ENCODE peak calls at places on chromosomes 1 and 21, in six cellular contexts. N, S, X, M, K and D are unnamed samples.

GRCh38 chr1:70034403-70034802 is 171.0 kb downstream of the LRRC40 start:
- DNase-seq in K (no peak), S (peak; percentile 47), N (peak; percentile 78), M (peak; percentile 13), X (peak; percentile 29), D (no peak)

GRCh38 chr1:96366516-96366915 is 355.1 kb upstream of the PTBP2 start:
- DNase-seq in X (no peak), S (no peak), N (no peak), K (no peak), M (no peak), D (no peak)

GRCh38 chr1:34101151-34101550 is 63.9 kb downstream of the CSMD2 start:
- DNase-seq in M (no peak), N (no peak), S (no peak), X (no peak), K (no peak), D (no peak)

GRCh38 chr1:26363549-26364448 is 8.8 kb downstream of the ZNF683 start:
- DNase-seq in X (peak; percentile 33), M (peak; percentile 71), N (peak; percentile 91), K (peak; percentile 50), S (peak; percentile 88), D (peak; percentile 16)

GRCh38 chr1:158999301-159000069 is 10.2 kb upstream of the IFI16 start:
- DNase-seq in K (peak; percentile 82), X (no peak), N (peak; percentile 96), M (no peak), S (no peak), D (no peak)

GRCh38 chr1:33575324-33575879 is 103.0 kb downstream of the ZSCAN20 start:
- DNase-seq in S (no peak), X (no peak), M (no peak), K (no peak), N (no peak), D (no peak)

GRCh38 chr1:15507278-15507677 is 16.7 kb downstream of the CASP9 start:
- DNase-seq in N (no peak), K (no peak), M (no peak), S (no peak), X (no peak), D (no peak)

GRCh38 chr21:34126269-34126668 is 52.9 kb downstream of the MRPS6 start:
- DNase-seq in N (no peak), M (no peak), K (no peak), S (no peak), X (no peak), D (no peak)

GRCh38 chr1:47507921-47508894 is 70.4 kb downstream of the FOXD2 start:
- DNase-seq in K (no peak), X (no peak), M (peak; percentile 28), S (peak; percentile 62), N (no peak), D (no peak)

GRCh38 chr1:186429017-186429416 is 31.9 kb downstream of the PDC start:
- DNase-seq in N (no peak), M (no peak), X (no peak), K (no peak), S (no peak), D (no peak)

GRCh38 chr1:156245451-156246232 is 2.2 kb downstream of the PAQR6 start:
- DNase-seq in K (no peak), N (no peak), M (no peak), S (no peak), X (no peak), D (no peak)

GRCh38 chr1:150507912-150508864 is at the start of gene ECM1:
- DNase-seq in X (no peak), M (no peak), N (no peak), S (peak; percentile 86), K (no peak), D (no peak)

GRCh38 chr21:14040386-14040785 is 170.4 kb downstream of the LIPI start:
- DNase-seq in S (no peak), N (no peak), X (no peak), M (no peak), K (no peak), D (no peak)

GRCh38 chr1:237931631-237932030 is 40.9 kb upstream of the ZP4 start:
- DNase-seq in M (no peak), S (no peak), X (no peak), K (no peak), N (no peak), D (no peak)

GRCh38 chr1:198699167-198700015 is 60.6 kb downstream of the PTPRC start:
- DNase-seq in S (peak; percentile 18), M (peak; percentile 30), N (peak; percentile 62), X (peak; percentile 59), K (no peak), D (no peak)

GRCh38 chr1:204248954-204249353 is 35.2 kb upstream of the GOLT1A start:
- DNase-seq in K (no peak), X (no peak), M (no peak), N (no peak), S (no peak), D (no peak)

GRCh38 chr1:160326393-160326792 is 16.7 kb downstream of the COPA start:
- DNase-seq in M (no peak), K (no peak), S (no peak), X (no peak), N (no peak), D (no peak)

GRCh38 chr1:79796434-79796833 is 789.9 kb upstream of the ADGRL4 start:
- DNase-seq in K (no peak), M (no peak), X (no peak), S (no peak), N (no peak), D (no peak)

GRCh38 chr1:202343652-202344349 is 2.1 kb upstream of the UBE2T start:
- DNase-seq in X (peak; percentile 39), S (peak; percentile 48), N (no peak), M (peak; percentile 56), K (no peak), D (no peak)

GRCh38 chr1:84450916-84451315 is 28.1 kb upstream of the RPF1 start:
- DNase-seq in X (no peak), K (no peak), N (no peak), S (no peak), M (no peak), D (no peak)

GRCh38 chr1:153669606-153670005 is 1.2 kb downstream of the ILF2 start:
- DNase-seq in N (no peak), S (no peak), M (no peak), X (no peak), K (no peak), D (no peak)

GRCh38 chr1:119007672-119008482 is 19.7 kb upstream of the TBX15 start:
- DNase-seq in M (no peak), K (no peak), S (no peak), X (no peak), N (no peak), D (no peak)

GRCh38 chr1:21521717-21522060 is 12.5 kb downstream of the ALPL start:
- DNase-seq in N (no peak), X (no peak), M (no peak), S (no peak), K (no peak), D (no peak)

GRCh38 chr1:53541761-53542550 is 82.8 kb downstream of the DMRTB1 start:
- DNase-seq in M (no peak), K (no peak), X (peak; percentile 13), N (no peak), S (peak; percentile 45), D (no peak)

GRCh38 chr1:110243581-110243980 is 33.5 kb downstream of the KCNC4 start:
- DNase-seq in S (no peak), K (no peak), X (no peak), N (no peak), M (no peak), D (no peak)

GRCh38 chr21:33951276-33952178 is 35.9 kb upstream of the ATP5PO start:
- DNase-seq in M (no peak), S (no peak), N (no peak), X (no peak), K (no peak), D (peak; percentile 45)

GRCh38 chr1:170831276-170831675 is 104.1 kb upstream of the MROH9 start:
- DNase-seq in K (no peak), N (no peak), M (no peak), S (no peak), X (no peak), D (no peak)

GRCh38 chr21:41900401-41900800 is 21.3 kb upstream of the PRDM15 start:
- DNase-seq in N (no peak), X (no peak), S (no peak), M (no peak), K (no peak), D (no peak)

GRCh38 chr1:30446508-30446907 is 276.9 kb downstream of the MATN1 start:
- DNase-seq in X (no peak), N (no peak), S (no peak), K (no peak), M (no peak), D (no peak)

DNA sequence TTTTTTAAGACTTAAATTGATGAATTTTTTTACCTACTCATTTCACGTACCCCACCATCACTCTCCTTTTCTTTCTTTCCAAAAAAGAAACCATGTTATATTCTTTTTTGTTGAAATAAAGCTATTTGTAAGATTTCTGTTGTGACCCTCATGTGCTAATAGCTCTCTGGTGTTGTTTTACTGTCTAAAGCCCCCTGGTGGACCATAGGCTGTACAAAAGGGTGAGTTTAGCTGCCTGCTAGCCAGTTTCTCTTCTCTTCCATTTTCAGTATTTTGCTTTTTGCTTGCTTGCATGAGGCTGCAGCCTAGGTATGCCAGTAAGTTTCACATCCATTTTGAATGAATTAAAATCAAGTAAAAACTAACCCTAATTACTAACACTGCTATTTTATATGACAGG is 15.6 kb upstream of the VAMP3 start:
- DNase-seq in N (no peak), K (no peak), S (no peak), X (no peak), M (peak; percentile 34), D (no peak)
- TF ChIP-seq ZNF274 in N (no peak), K (no peak), S (no peak), X (no peak), M (no peak), D (no peak)

GRCh38 chr1:93597697-93598096 is 83.9 kb downstream of the BCAR3 start:
- DNase-seq in K (no peak), N (no peak), S (no peak), X (no peak), M (no peak), D (no peak)
- TF ChIP-seq ZNF274 in K (no peak), N (no peak), S (no peak), X (no peak), M (no peak), D (no peak)

GRCh38 chr1:215472723-215473122 is 94.4 kb upstream of the KCTD3 start:
- DNase-seq in X (no peak), M (no peak), N (no peak), K (no peak), S (no peak), D (no peak)

GRCh38 chr1:215474940-215475339 is 92.2 kb upstream of the KCTD3 start:
- DNase-seq in S (no peak), K (no peak), M (no peak), X (no peak), N (no peak), D (no peak)

GRCh38 chr1:215475719-215476525 is 91.2 kb upstream of the KCTD3 start:
- DNase-seq in N (no peak), M (no peak), K (no peak), X (no peak), S (no peak), D (no peak)

GRCh38 chr1:215476541-215476940 is 90.6 kb upstream of the KCTD3 start:
- DNase-seq in M (no peak), X (no peak), K (no peak), S (no peak), N (no peak), D (no peak)

GRCh38 chr1:215473943-215474342 is 93.2 kb upstream of the KCTD3 start:
- DNase-seq in N (no peak), S (no peak), M (no peak), X (no peak), K (no peak), D (no peak)
- TF ChIP-seq ZNF274 in N (no peak), S (no peak), M (no peak), X (no peak), K (no peak), D (no peak)

GRCh38 chr1:206886831-206887230 is 10.4 kb upstream of the IL24 start:
- DNase-seq in M (no peak), X (no peak), N (no peak), S (no peak), K (no peak), D (no peak)
- TF ChIP-seq ZNF274 in M (no peak), X (no peak), N (no peak), S (no peak), K (no peak), D (no peak)